ENCODE peak calls at places on chromosome 7, in eight cellular contexts. Y, Z, I, X, F, L, G and H are unnamed samples.

GRCh38 chr7:127715901-127716300 is 63.9 kb downstream of the SND1 start:
- DNase-seq in Y (no peak), Z (no peak), I (no peak), X (no peak), F (no peak), L (no peak), G (no peak), H (no peak)

GRCh38 chr7:2680792-2681490 is 7.1 kb upstream of the AMZ1 start:
- DNase-seq in Y (peak; percentile 78), Z (peak; percentile 83), I (peak; percentile 56), X (peak; percentile 85), F (peak; percentile 81), L (peak; percentile 62), G (peak; percentile 89), H (peak; percentile 57)

GRCh38 chr7:4561775-4562174 is 120.3 kb upstream of the FOXK1 start:
- DNase-seq in Y (no peak), Z (no peak), I (peak; percentile 4), X (no peak), F (no peak), L (no peak), G (no peak), H (no peak)

GRCh38 chr7:24911213-24911603 is 68.8 kb downstream of the OSBPL3 start:
- DNase-seq in Y (no peak), Z (no peak), I (no peak), X (no peak), F (no peak), L (no peak), G (no peak), H (no peak)

GRCh38 chr7:15561840-15562239 is at the start of gene AGMO:
- DNase-seq in Y (peak; percentile 32), Z (peak; percentile 34), I (no peak), X (peak; percentile 87), F (peak; percentile 69), L (no peak), G (no peak), H (peak; percentile 10)

GRCh38 chr7:22723642-22724041 is 3.4 kb upstream of the IL6 start:
- DNase-seq in Y (no peak), Z (no peak), I (no peak), X (no peak), F (no peak), L (no peak), G (no peak), H (no peak)

GRCh38 chr7:4886671-4887070 is 3.2 kb upstream of the RADIL start:
- DNase-seq in Y (no peak), Z (no peak), I (no peak), X (no peak), F (no peak), L (no peak), G (no peak), H (no peak)

GRCh38 chr7:152462995-152463713 is 27.4 kb upstream of the KMT2C start:
- DNase-seq in Y (peak; percentile 67), Z (no peak), I (no peak), X (no peak), F (no peak), L (no peak), G (no peak), H (no peak)

GRCh38 chr7:131895541-131896173 is 339.2 kb upstream of the PODXL start:
- DNase-seq in Y (no peak), Z (no peak), I (peak; percentile 78), X (no peak), F (no peak), L (no peak), G (no peak), H (no peak)

GRCh38 chr7:99308461-99309074 is 17.1 kb upstream of the ARPC1A start:
- DNase-seq in Y (no peak), Z (no peak), I (no peak), X (no peak), F (no peak), L (no peak), G (peak; percentile 57), H (no peak)

GRCh38 chr7:129975309-129975708 is 22.5 kb upstream of the UBE2H start:
- DNase-seq in Y (no peak), Z (no peak), I (no peak), X (no peak), F (no peak), L (no peak), G (no peak), H (no peak)

GRCh38 chr7:44581426-44581906 is 565 bp downstream of the TMED4 start:
- DNase-seq in Y (peak; percentile 26), Z (no peak), I (no peak), X (peak; percentile 53), F (peak; percentile 29), L (no peak), G (peak; percentile 30), H (peak; percentile 38)

GRCh38 chr7:2934984-2935740 is 91.1 kb upstream of the GNA12 start:
- DNase-seq in Y (no peak), Z (peak; percentile 6), I (no peak), X (no peak), F (no peak), L (no peak), G (no peak), H (no peak)

GRCh38 chr7:114412548-114412947 is 2.1 kb upstream of the FOXP2 start:
- DNase-seq in Y (no peak), Z (no peak), I (no peak), X (no peak), F (no peak), L (no peak), G (no peak), H (no peak)

GRCh38 chr7:159027091-159027802 is 117.4 kb downstream of the VIPR2 start:
- DNase-seq in Y (peak; percentile 22), Z (peak; percentile 50), I (no peak), X (peak; percentile 5), F (peak; percentile 11), L (no peak), G (no peak), H (no peak)

GRCh38 chr7:43220250-43220649 is 107.8 kb downstream of the HECW1 start:
- DNase-seq in Y (no peak), Z (no peak), I (no peak), X (no peak), F (no peak), L (no peak), G (no peak), H (no peak)

GRCh38 chr7:45082031-45082830 is 6.5 kb downstream of the NACAD start:
- DNase-seq in Y (no peak), Z (no peak), I (no peak), X (no peak), F (no peak), L (no peak), G (no peak), H (no peak)

GRCh38 chr7:142323706-142324105 is 65.8 kb upstream of the PRSS58 start:
- DNase-seq in Y (no peak), Z (no peak), I (peak; percentile 36), X (peak; percentile 34), F (no peak), L (no peak), G (no peak), H (no peak)

GRCh38 chr7:53596230-53596629 is 560.8 kb downstream of the POM121L12 start:
- DNase-seq in Y (no peak), Z (no peak), I (no peak), X (no peak), F (no peak), L (no peak), G (no peak), H (no peak)

DNA sequence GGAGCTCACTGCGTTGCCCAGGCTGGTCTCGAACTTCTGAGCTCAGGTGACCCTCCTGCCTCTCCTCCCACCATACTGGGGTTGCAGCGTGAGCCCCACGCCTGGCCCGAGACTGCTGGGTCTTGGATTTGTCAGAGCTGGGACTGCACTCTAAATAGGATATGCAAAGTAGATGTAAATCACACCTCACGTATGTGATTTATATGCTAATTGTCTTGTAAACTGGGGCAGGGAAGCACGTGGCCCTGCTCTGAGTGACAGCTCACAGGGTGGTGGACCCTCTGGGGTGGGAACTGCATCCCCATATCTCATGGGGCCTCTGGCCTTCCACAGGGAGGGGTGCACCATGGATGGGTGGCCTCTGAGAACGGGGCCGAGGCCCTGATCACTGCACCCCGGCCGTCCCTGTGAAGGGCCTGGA is 34.1 kb downstream of the GET4 start:
- DNase-seq in Y (no peak), Z (no peak), I (no peak), X (no peak), F (no peak), L (no peak), G (no peak), H (no peak)
- H3K27ac ChIP-seq in Y (no peak overlapping the region), Z (no peak overlapping the region), I (no peak overlapping the region), X (peak overlapping the region; percentile 81), F (no peak overlapping the region), L (no peak overlapping the region), G (no peak overlapping the region), H (no peak overlapping the region)

GRCh38 chr7:1531263-1531978 is 919 bp downstream of the MAFK start:
- DNase-seq in Y (peak; percentile 49), Z (peak; percentile 70), I (no peak), X (peak; percentile 55), F (peak; percentile 52), L (no peak), G (peak; percentile 42), H (no peak)
- TF ChIP-seq POLR2A in Y (no peak), Z (peak; percentile 46), I (no peak), X (peak; percentile 53), F (no peak), L (no peak), G (no peak), H (peak; percentile 79)

GRCh38 chr7:89133819-89134218 is 338.3 kb upstream of the TEX47 start:
- DNase-seq in Y (no peak), Z (no peak), I (no peak), X (no peak), F (no peak), L (no peak), G (no peak), H (no peak)
- H3K27me3 ChIP-seq in Y (no peaks in the 10 kb centered on the region), Z (no peaks in the 10 kb centered on the region), I (no peaks in the 10 kb centered on the region), X (no peaks in the 10 kb centered on the region), F (no peaks in the 10 kb centered on the region), L (no peaks in the 10 kb centered on the region), G (no peaks in the 10 kb centered on the region), H (no peaks in the 10 kb centered on the region)

GRCh38 chr7:30160329-30160728 is 25.5 kb downstream of the MTURN start:
- DNase-seq in Y (no peak), Z (no peak), I (no peak), X (no peak), F (no peak), L (no peak), G (no peak), H (no peak)

GRCh38 chr7:30162133-30162532 is 27.3 kb downstream of the MTURN start:
- DNase-seq in Y (no peak), Z (no peak), I (no peak), X (no peak), F (no peak), L (no peak), G (no peak), H (no peak)

GRCh38 chr7:30164567-30164966 is 29.8 kb downstream of the MTURN start:
- DNase-seq in Y (no peak), Z (no peak), I (peak; percentile 33), X (no peak), F (no peak), L (peak; percentile 32), G (no peak), H (no peak)

GRCh38 chr7:30163231-30163894 is 28.6 kb downstream of the MTURN start:
- DNase-seq in Y (no peak), Z (no peak), I (no peak), X (no peak), F (peak; percentile 44), L (no peak), G (no peak), H (no peak)

DNA sequence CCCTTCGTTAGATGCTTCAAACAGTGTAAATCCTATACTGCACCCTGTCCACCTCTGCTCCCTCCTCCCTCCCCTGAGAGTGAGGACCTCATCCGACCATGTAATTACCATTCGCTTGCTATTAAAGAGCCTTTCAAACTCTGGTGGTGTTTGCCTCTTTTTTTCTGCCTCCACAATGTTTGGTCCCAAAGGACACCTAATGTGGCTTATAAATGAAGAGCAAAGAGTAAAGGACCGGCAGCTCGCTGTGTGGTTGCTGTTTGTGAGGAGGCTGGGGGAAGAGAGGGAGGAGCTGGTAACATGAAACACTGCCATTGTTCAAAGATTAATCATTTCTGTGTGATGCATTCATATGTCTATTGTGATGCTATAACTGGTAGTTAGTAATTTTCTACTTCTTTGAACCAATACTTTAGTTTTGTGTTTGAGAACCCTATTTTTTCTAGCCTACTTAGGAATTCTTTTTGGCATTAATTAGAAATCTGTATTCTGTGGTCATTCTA is 27.9 kb downstream of the MTURN start:
- DNase-seq in Y (no peak), Z (no peak), I (no peak), X (no peak), F (no peak), L (no peak), G (no peak), H (no peak)
- H3K27ac ChIP-seq in Y (no peak overlapping the region), Z (no peak overlapping the region), I (no peak overlapping the region), X (peak overlapping the region; percentile 14), F (no peak overlapping the region), L (no peak overlapping the region), G (peak overlapping the region; percentile 45), H (peak overlapping the region; percentile 30)